ENCODE peak calls at places on chromosomes 11 and 22, in seven cellular contexts. T is CD4-positive, alpha-beta T cell; P is EL; O is activated T-cell treated with anti-CD3 and anti-CD28 coated beads for 24 hours; Q is kidney glomerular epithelial cell; D is stimulated activated CD8-positive, alpha-beta memory T cell treated with anti-CD3 and anti-CD28 coated beads, Interleukin-2, amount 100 ng/mL, for 1 hour; K is NT2/D1. H is an unnamed sample.

GRCh38 chr11:8839957-8840945 is 70.7 kb upstream of the AKIP1 start:
- DNase-seq in T (no peak), P (peak), Q (peak), O (peak), D (no peak), K (no peak), H (peak)

GRCh38 chr11:65487467-65488272 is 11.2 kb upstream of the MALAT1 start:
- DNase-seq in P (peak), K (peak), T (no peak), D (no peak), Q (peak), O (no peak), H (peak)

GRCh38 chr11:58227956-58228615 is 632 bp downstream of the OR10Q1 start:
- DNase-seq in K (no peak), T (no peak), O (no peak), P (no peak), D (no peak), Q (no peak), H (no peak)

GRCh38 chr11:112292785-112293407 is 32.2 kb upstream of the PLET1 start:
- DNase-seq in Q (peak), T (no peak), P (peak), D (no peak), O (no peak), K (no peak), H (peak)

GRCh38 chr11:67354314-67355022 is 1.1 kb upstream of the POLD4 start:
- DNase-seq in P (peak), D (no peak), O (no peak), K (no peak), Q (peak), T (no peak), H (peak)

GRCh38 chr22:35642305-35642741 is 5.9 kb upstream of the APOL6 start:
- DNase-seq in O (no peak), T (no peak), Q (no peak), P (peak), D (no peak), K (no peak), H (peak)

GRCh38 chr11:10327254-10327653 is 22.4 kb downstream of the ADM start:
- DNase-seq in D (no peak), P (peak), Q (no peak), O (no peak), T (no peak), K (no peak), H (no peak)

GRCh38 chr22:45285431-45286058 is 796 bp downstream of the UPK3A start:
- DNase-seq in D (no peak), K (no peak), T (no peak), Q (no peak), O (no peak), P (no peak), H (no peak)

GRCh38 chr11:118305726-118306125 is 1.2 kb downstream of the CD3E start:
- DNase-seq in T (peak), K (no peak), P (no peak), D (no peak), Q (no peak), O (peak), H (no peak)

GRCh38 chr11:27553186-27553585 is 46.6 kb upstream of the LIN7C start:
- DNase-seq in O (no peak), D (no peak), Q (no peak), T (no peak), K (no peak), P (no peak), H (no peak)

GRCh38 chr11:7582338-7582985 is 68.7 kb downstream of the PPFIBP2 start:
- DNase-seq in Q (no peak), P (no peak), K (no peak), D (no peak), T (no peak), O (no peak), H (peak)

GRCh38 chr11:15602779-15603178 is 488.1 kb downstream of the INSC start:
- DNase-seq in D (no peak), P (no peak), K (no peak), T (no peak), Q (no peak), O (no peak), H (no peak)

GRCh38 chr22:24744638-24745037 is 29.9 kb downstream of the PIWIL3 start:
- DNase-seq in O (no peak), P (no peak), K (no peak), D (no peak), T (no peak), Q (no peak), H (no peak)

GRCh38 chr11:2681408-2682145 is 18.2 kb downstream of the KCNQ1OT1 start:
- DNase-seq in T (no peak), P (no peak), Q (no peak), K (no peak), O (no peak), D (no peak), H (no peak)

GRCh38 chr22:37378642-37379058 is 48.6 kb downstream of the ELFN2 start:
- DNase-seq in P (no peak), K (no peak), O (no peak), D (no peak), Q (no peak), T (no peak), H (no peak)

GRCh38 chr11:126410649-126411048 is 55.2 kb downstream of the ST3GAL4 start:
- DNase-seq in K (no peak), T (no peak), O (no peak), Q (no peak), P (no peak), D (no peak), H (no peak)

GRCh38 chr22:29128891-29129643 is 56.2 kb downstream of the KREMEN1 start:
- DNase-seq in Q (no peak), O (no peak), T (no peak), D (no peak), K (no peak), P (peak), H (peak)

GRCh38 chr11:17972987-17973386 is 39.9 kb downstream of the SERGEF start:
- DNase-seq in D (no peak), T (no peak), Q (no peak), K (peak), P (peak), O (no peak), H (peak)

GRCh38 chr22:48651036-48651890 is 1176.4 kb downstream of the BRD1 start:
- DNase-seq in O (no peak), Q (no peak), T (no peak), D (no peak), P (no peak), K (no peak), H (no peak)

GRCh38 chr11:85961930-85962363 is 106.8 kb downstream of the CCDC83 start:
- DNase-seq in T (no peak), Q (peak), O (no peak), P (no peak), K (no peak), D (no peak), H (no peak)

GRCh38 chr22:37822079-37822833 is 926 bp upstream of the GALR3 start:
- DNase-seq in Q (no peak), K (no peak), P (no peak), O (no peak), T (no peak), D (no peak), H (no peak)

GRCh38 chr11:111173221-111173620 is 72.3 kb upstream of the POU2AF2 start:
- DNase-seq in K (no peak), T (no peak), O (no peak), D (no peak), P (no peak), Q (no peak), H (no peak)

GRCh38 chr22:19959043-19959586 is 17.5 kb upstream of the TXNRD2 start:
- DNase-seq in T (no peak), Q (peak), P (no peak), K (peak), D (no peak), O (no peak), H (peak)

GRCh38 chr11:69841859-69842698 is 22.9 kb upstream of the FGF3 start:
- DNase-seq in D (no peak), K (no peak), O (peak), P (peak), Q (no peak), T (no peak), H (no peak)

GRCh38 chr11:35276396-35276795 is 137.4 kb downstream of the CD44 start:
- DNase-seq in Q (no peak), K (no peak), O (no peak), D (no peak), P (no peak), T (no peak), H (no peak)